ENCODE peak calls at places on chromosomes 11 and 22, in four cellular contexts. C is K562, J is GM12878, I is SK-N-SH. L is an unnamed sample.

GRCh38 chr11:123063396-123064267 is 1.7 kb upstream of the HSPA8 start:
- DNase-seq in C (no peak), J (no peak), I (no peak), L (no peak)

GRCh38 chr22:40070701-40071100 is 75.9 kb downstream of the FAM83F start:
- DNase-seq in C (no peak), J (no peak), I (no peak), L (no peak)

GRCh38 chr11:13465909-13466371 is 2.9 kb upstream of the BTBD10 start:
- DNase-seq in C (peak), J (no peak), I (peak), L (no peak)

GRCh38 chr11:131248588-131248987 is 121.8 kb upstream of the NTM start:
- DNase-seq in C (no peak), J (no peak), I (no peak), L (no peak)

GRCh38 chr11:35077709-35078695 is 61.0 kb upstream of the CD44 start:
- DNase-seq in C (no peak), J (peak), I (no peak), L (no peak)

GRCh38 chr11:83681944-83682644 is 395.9 kb upstream of the CCDC90B start:
- DNase-seq in C (no peak), J (no peak), I (no peak), L (no peak)

GRCh38 chr22:40221055-40221414 is 43.3 kb downstream of the TNRC6B start:
- DNase-seq in C (no peak), J (no peak), I (no peak), L (no peak)

GRCh38 chr11:122563761-122564160 is 91.8 kb upstream of the UBASH3B start:
- DNase-seq in C (no peak), J (no peak), I (no peak), L (no peak)

GRCh38 chr11:74493816-74494630 is 499 bp upstream of the LIPT2 start:
- DNase-seq in C (no peak), J (peak), I (no peak), L (no peak)

GRCh38 chr11:64996710-64997380 is at the start of gene BATF2:
- DNase-seq in C (peak), J (no peak), I (peak), L (peak)

GRCh38 chr11:17991799-17992433 is 20.9 kb downstream of the SERGEF start:
- DNase-seq in C (peak), J (no peak), I (peak), L (peak)

GRCh38 chr11:86486261-86487030 is 111.8 kb downstream of the CCDC81 start:
- DNase-seq in C (no peak), J (no peak), I (no peak), L (no peak)
- TF ChIP-seq USF1 in C (no peak), J (no peak), I (no peak), L (no peak)

GRCh38 chr11:111334495-111335123 is 36.3 kb downstream of the POU2AF3 start:
- DNase-seq in C (no peak), J (no peak), I (peak), L (no peak)
- TF ChIP-seq USF1 in C (no peak), J (no peak), I (no peak), L (no peak)

GRCh38 chr11:42521994-42522393 is 789.8 kb upstream of the API5 start:
- DNase-seq in C (no peak), J (no peak), I (no peak), L (no peak)
- TF ChIP-seq USF1 in C (no peak), J (no peak), I (no peak), L (no peak)

DNA sequence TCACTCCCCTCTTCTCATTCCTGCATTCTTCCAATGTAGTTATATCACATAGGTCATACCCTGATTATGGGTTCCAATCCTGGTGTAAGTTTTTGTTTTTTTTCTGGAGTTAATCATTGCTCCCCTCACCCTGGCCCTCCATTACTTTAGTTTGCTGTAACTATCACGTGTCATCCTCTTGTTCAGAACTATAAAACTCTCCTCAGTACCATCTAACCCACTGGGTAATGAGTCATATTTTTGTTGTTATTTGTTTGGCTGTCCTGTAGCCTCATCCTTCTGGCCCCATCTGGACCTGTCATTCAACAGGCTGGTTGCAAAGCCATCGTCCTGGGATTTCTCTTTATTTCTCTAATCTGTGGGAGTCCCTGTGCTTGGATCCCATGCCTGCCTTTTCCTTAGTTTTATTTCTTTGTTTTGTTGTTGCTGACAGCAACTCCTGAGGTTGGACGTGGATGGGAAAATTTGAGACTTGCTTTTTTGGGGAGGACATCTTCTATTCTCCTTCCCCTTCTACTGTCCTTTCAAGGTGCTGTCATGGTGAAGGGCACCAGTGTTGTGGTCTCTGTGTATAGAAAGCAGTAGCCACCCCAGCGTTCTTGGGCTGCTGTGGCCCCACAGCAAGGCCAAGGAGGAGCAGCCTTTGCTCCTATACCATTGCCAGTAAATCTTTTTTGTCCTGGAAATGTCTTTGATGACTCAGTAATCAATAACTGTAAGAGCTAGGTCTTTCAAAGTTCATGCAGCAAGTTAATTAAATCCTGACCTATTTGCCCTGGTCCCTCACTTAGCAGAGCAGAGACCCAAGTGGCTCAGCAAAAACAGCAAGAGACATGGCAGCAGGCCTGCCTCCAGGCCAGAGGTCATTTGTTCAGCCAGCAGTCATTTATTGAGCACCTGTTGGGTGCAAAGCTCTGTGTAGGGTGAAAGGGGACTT is 82.5 kb downstream of the C22orf31 start:
- DNase-seq in C (no peak), J (no peak), I (no peak), L (no peak)
- TF ChIP-seq USF1 in C (no peak), J (no peak), I (no peak), L (no peak)

GRCh38 chr11:80239217-80239616 is 798.4 kb upstream of the TENM4 start:
- DNase-seq in C (no peak), J (no peak), I (no peak), L (no peak)

GRCh38 chr11:80240245-80240644 is 799.4 kb upstream of the TENM4 start:
- DNase-seq in C (no peak), J (no peak), I (no peak), L (no peak)

GRCh38 chr11:80241766-80242165 is 800.9 kb upstream of the TENM4 start:
- DNase-seq in C (no peak), J (no peak), I (no peak), L (no peak)
- TF ChIP-seq USF1 in C (no peak), J (no peak), I (no peak), L (no peak)

DNA sequence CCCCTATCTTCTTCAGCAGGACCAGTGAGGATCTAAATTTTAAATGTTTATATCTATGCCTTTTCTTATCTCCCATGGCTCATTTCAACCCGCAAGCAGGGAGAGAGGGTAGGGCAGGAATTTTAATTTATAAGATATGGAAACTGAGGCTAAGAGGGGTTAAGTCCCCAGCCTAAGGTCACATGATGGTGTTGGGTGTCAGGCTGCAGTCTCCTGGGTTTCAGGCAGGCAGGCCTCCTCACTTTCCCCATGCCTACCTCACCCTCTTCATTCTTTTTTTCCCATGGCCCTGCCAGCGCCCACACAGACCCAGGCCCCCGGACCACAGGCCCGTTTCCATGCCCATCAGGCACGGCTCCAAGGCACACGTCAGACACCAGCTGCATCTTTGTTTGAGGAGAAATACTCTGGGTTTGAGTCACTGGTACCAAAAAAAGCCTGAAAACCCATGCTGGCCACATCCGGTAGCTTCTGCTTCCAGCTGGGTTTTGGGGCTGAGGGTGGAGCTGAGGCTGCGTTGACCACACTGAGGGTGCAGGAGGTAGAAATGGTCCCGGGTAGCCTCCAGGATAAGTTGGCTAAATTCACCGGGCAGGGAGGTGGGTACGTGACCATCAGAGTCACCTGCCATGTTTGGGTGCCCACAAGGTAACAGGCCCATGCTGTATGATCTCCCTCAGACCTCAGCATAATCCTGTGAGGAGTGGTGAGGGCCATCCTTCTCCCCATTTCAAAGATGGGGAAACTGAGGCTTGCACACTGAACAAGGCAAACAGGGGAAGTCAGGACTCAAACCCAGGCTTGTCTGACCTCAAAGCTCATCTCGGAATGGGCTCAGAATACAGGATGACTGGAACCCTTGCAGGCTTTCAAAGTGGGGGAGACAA is 7.5 kb downstream of the CRYBB1 start:
- DNase-seq in C (no peak), J (peak), I (no peak), L (no peak)
- TF ChIP-seq USF1 in C (no peak), J (peak), I (no peak), L (no peak)

DNA sequence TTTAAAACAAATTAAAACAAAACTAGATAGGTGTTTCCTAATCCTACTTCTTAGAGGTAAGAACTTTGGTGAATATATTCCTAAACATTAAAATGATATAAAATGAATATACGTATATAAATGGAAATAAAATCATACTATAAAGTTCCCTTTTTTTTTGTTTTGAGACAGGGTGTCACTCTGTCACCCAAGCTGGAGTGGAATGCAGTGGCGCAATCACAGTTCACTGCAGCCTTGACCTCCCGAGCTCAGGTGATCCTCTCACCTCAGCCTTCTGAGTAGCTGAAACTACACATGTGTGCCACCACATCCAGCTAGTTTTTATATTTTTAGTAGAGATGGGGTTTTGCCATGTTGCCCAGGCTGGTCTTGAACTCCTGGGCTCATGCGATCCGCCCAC is 44.9 kb downstream of the NPAT start:
- DNase-seq in C (no peak), J (no peak), I (no peak), L (no peak)
- TF ChIP-seq USF1 in C (no peak), J (no peak), I (no peak), L (no peak)

L was measured in WTC11.